ENCODE peak calls at places on chromosomes 1 and 21, in five cellular contexts. H is mesothelial cell of epicardium; Q is stimulated activated CD4-positive, alpha-beta T cell treated with anti-CD3 and anti-CD28 coated beads, Interleukin-2, amount 100 ng/mL, for 48 hours; E is ELR; V is NCI-H2081. Z is an unnamed sample.

GRCh38 chr1:236748471-236748870 is 46.6 kb upstream of the MTR start:
- DNase-seq in E (peak; percentile 26), V (no peak), Q (no peak), H (no peak), Z (no peak)

GRCh38 chr21:42281196-42281680 is 34.0 kb downstream of the TFF3 start:
- DNase-seq in H (no peak), Q (no peak), V (no peak), E (no peak), Z (no peak)

GRCh38 chr21:43639470-43640178 is 19.7 kb downstream of the HSF2BP start:
- DNase-seq in E (peak; percentile 50), Q (no peak), H (no peak), V (no peak), Z (no peak)

GRCh38 chr1:160078392-160079195 is 2.7 kb upstream of the KCNJ9 start:
- DNase-seq in V (peak; percentile 41), H (no peak), E (peak; percentile 44), Q (peak; percentile 58), Z (peak; percentile 48)

GRCh38 chr1:17661546-17662157 is 93.5 kb upstream of the ACTL8 start:
- DNase-seq in V (peak; percentile 29), H (peak; percentile 84), E (peak; percentile 61), Q (peak; percentile 64), Z (peak; percentile 66)

GRCh38 chr21:25735895-25736597 is 1.3 kb downstream of the GABPA start:
- DNase-seq in E (peak; percentile 34), H (no peak), Q (no peak), V (peak; percentile 16), Z (peak; percentile 4)

GRCh38 chr1:31792116-31792515 is 23.7 kb downstream of the SPOCD1 start:
- DNase-seq in Q (no peak), V (no peak), E (no peak), H (no peak), Z (no peak)

GRCh38 chr1:180909005-180909414 is 3.7 kb upstream of the KIAA1614 start:
- DNase-seq in H (no peak), V (no peak), E (no peak), Q (no peak), Z (no peak)

GRCh38 chr1:20634594-20635084 is 1.4 kb downstream of the PINK1 start:
- DNase-seq in E (peak; percentile 53), V (peak; percentile 26), Q (no peak), H (no peak), Z (no peak)

GRCh38 chr1:205980182-205980830 is 22.9 kb downstream of the RAB7B start:
- DNase-seq in Q (no peak), V (no peak), H (no peak), E (no peak), Z (no peak)

GRCh38 chr1:27527857-27528700 is 38.1 kb upstream of the WASF2 start:
- DNase-seq in Q (no peak), H (peak; percentile 76), V (peak; percentile 95), E (no peak), Z (peak; percentile 76)

GRCh38 chr21:27649323-27649722 is 682.4 kb upstream of the ADAMTS5 start:
- DNase-seq in H (no peak), E (peak; percentile 94), Q (no peak), V (no peak), Z (no peak)

GRCh38 chr1:7289694-7290093 is 481.4 kb upstream of the VAMP3 start:
- DNase-seq in V (no peak), E (no peak), H (peak; percentile 16), Q (no peak), Z (no peak)

GRCh38 chr1:18452550-18452949 is 28.2 kb upstream of the KLHDC7A start:
- DNase-seq in E (peak; percentile 4), V (no peak), Q (no peak), H (no peak), Z (no peak)

GRCh38 chr1:230090194-230090711 is 23.2 kb downstream of the GALNT2 start:
- DNase-seq in E (peak; percentile 84), V (no peak), Q (no peak), H (no peak), Z (no peak)

GRCh38 chr1:201361652-201362504 is 15.6 kb downstream of the TNNT2 start:
- DNase-seq in V (peak; percentile 28), Q (peak; percentile 23), H (peak; percentile 67), E (peak; percentile 65), Z (no peak)

GRCh38 chr1:109615879-109616278 is 3.5 kb downstream of the GNAT2 start:
- DNase-seq in Q (no peak), H (no peak), V (no peak), E (peak; percentile 36), Z (peak; percentile 59)

GRCh38 chr1:54289061-54289938 is 89.3 kb downstream of the MRPL37 start:
- DNase-seq in V (no peak), H (no peak), Q (no peak), E (no peak), Z (no peak)

Z was measured in memory B cell.